ENCODE peak calls at places on chromosomes 13 and 19, in eight cellular contexts. One of them, this sample, is unnamed.

GRCh38 chr19:29515233-29515619 is 10.6 kb upstream of the VSTM2B start:
- DNase-seq in psoas muscle: no peak
- DNase-seq in EL: no peak
- DNase-seq in iris pigment epithelial cell: no peak
- DNase-seq in activated naive CD4-positive, alpha-beta T cell treated with anti-CD3 and anti-CD28 coated beads, Interleukin-2, amount 50 U/mL, for 72 hours: no peak
- DNase-seq in CD8-positive, alpha-beta T cell: no peak
- DNase-seq in activated T-helper 9 cell treated with anti-CD3 and anti-CD28 coated beads, Interleukin-2, amount 50 U/mL, for 16 hours: no peak
- DNase-seq in IMR-90: no peak
- DNase-seq in this sample: no peak

GRCh38 chr19:46350029-46350757 is 3.3 kb downstream of the PPP5C start:
- DNase-seq in psoas muscle: no peak
- DNase-seq in EL: no peak
- DNase-seq in iris pigment epithelial cell: no peak
- DNase-seq in activated naive CD4-positive, alpha-beta T cell treated with anti-CD3 and anti-CD28 coated beads, Interleukin-2, amount 50 U/mL, for 72 hours: no peak
- DNase-seq in CD8-positive, alpha-beta T cell: no peak
- DNase-seq in activated T-helper 9 cell treated with anti-CD3 and anti-CD28 coated beads, Interleukin-2, amount 50 U/mL, for 16 hours: no peak
- DNase-seq in IMR-90: no peak
- DNase-seq in this sample: no peak

GRCh38 chr13:34733720-34734119 is 208.3 kb upstream of the NBEA start:
- DNase-seq in psoas muscle: no peak
- DNase-seq in EL: peak; percentile 8
- DNase-seq in iris pigment epithelial cell: peak; percentile 29
- DNase-seq in activated naive CD4-positive, alpha-beta T cell treated with anti-CD3 and anti-CD28 coated beads, Interleukin-2, amount 50 U/mL, for 72 hours: no peak
- DNase-seq in CD8-positive, alpha-beta T cell: no peak
- DNase-seq in activated T-helper 9 cell treated with anti-CD3 and anti-CD28 coated beads, Interleukin-2, amount 50 U/mL, for 16 hours: no peak
- DNase-seq in IMR-90: no peak
- DNase-seq in this sample: no peak

GRCh38 chr13:79404985-79405384 is 1.1 kb downstream of the RBM26 start:
- DNase-seq in psoas muscle: no peak
- DNase-seq in EL: no peak
- DNase-seq in iris pigment epithelial cell: no peak
- DNase-seq in activated naive CD4-positive, alpha-beta T cell treated with anti-CD3 and anti-CD28 coated beads, Interleukin-2, amount 50 U/mL, for 72 hours: no peak
- DNase-seq in CD8-positive, alpha-beta T cell: no peak
- DNase-seq in activated T-helper 9 cell treated with anti-CD3 and anti-CD28 coated beads, Interleukin-2, amount 50 U/mL, for 16 hours: no peak
- DNase-seq in IMR-90: no peak
- DNase-seq in this sample: no peak

GRCh38 chr13:24274452-24274971 is 34.9 kb upstream of the C1QTNF9 start:
- DNase-seq in psoas muscle: no peak
- DNase-seq in EL: no peak
- DNase-seq in iris pigment epithelial cell: no peak
- DNase-seq in activated naive CD4-positive, alpha-beta T cell treated with anti-CD3 and anti-CD28 coated beads, Interleukin-2, amount 50 U/mL, for 72 hours: peak; percentile 86
- DNase-seq in CD8-positive, alpha-beta T cell: no peak
- DNase-seq in activated T-helper 9 cell treated with anti-CD3 and anti-CD28 coated beads, Interleukin-2, amount 50 U/mL, for 16 hours: peak; percentile 50
- DNase-seq in IMR-90: peak; percentile 59
- DNase-seq in this sample: no peak

GRCh38 chr19:16714702-16715294 is 4.8 kb upstream of the NWD1 start:
- DNase-seq in psoas muscle: peak; percentile 34
- DNase-seq in EL: peak; percentile 47
- DNase-seq in iris pigment epithelial cell: peak; percentile 26
- DNase-seq in activated naive CD4-positive, alpha-beta T cell treated with anti-CD3 and anti-CD28 coated beads, Interleukin-2, amount 50 U/mL, for 72 hours: no peak
- DNase-seq in CD8-positive, alpha-beta T cell: no peak
- DNase-seq in activated T-helper 9 cell treated with anti-CD3 and anti-CD28 coated beads, Interleukin-2, amount 50 U/mL, for 16 hours: no peak
- DNase-seq in IMR-90: peak; percentile 24
- DNase-seq in this sample: peak; percentile 26

GRCh38 chr13:31697290-31697689 is 42.0 kb upstream of the RXFP2 start:
- DNase-seq in psoas muscle: no peak
- DNase-seq in EL: peak; percentile 60
- DNase-seq in iris pigment epithelial cell: peak; percentile 7
- DNase-seq in activated naive CD4-positive, alpha-beta T cell treated with anti-CD3 and anti-CD28 coated beads, Interleukin-2, amount 50 U/mL, for 72 hours: no peak
- DNase-seq in CD8-positive, alpha-beta T cell: no peak
- DNase-seq in activated T-helper 9 cell treated with anti-CD3 and anti-CD28 coated beads, Interleukin-2, amount 50 U/mL, for 16 hours: no peak
- DNase-seq in IMR-90: no peak
- DNase-seq in this sample: peak; percentile 67

GRCh38 chr13:50069255-50069654 is 54.0 kb downstream of the KCNRG start:
- DNase-seq in psoas muscle: no peak
- DNase-seq in EL: no peak
- DNase-seq in iris pigment epithelial cell: peak; percentile 62
- DNase-seq in activated naive CD4-positive, alpha-beta T cell treated with anti-CD3 and anti-CD28 coated beads, Interleukin-2, amount 50 U/mL, for 72 hours: no peak
- DNase-seq in CD8-positive, alpha-beta T cell: no peak
- DNase-seq in activated T-helper 9 cell treated with anti-CD3 and anti-CD28 coated beads, Interleukin-2, amount 50 U/mL, for 16 hours: no peak
- DNase-seq in IMR-90: peak; percentile 52
- DNase-seq in this sample: no peak

GRCh38 chr19:57583521-57584416 is at the start of gene ZIK1:
- DNase-seq in psoas muscle: peak; percentile 86
- DNase-seq in EL: peak; percentile 93
- DNase-seq in iris pigment epithelial cell: peak; percentile 91
- DNase-seq in activated naive CD4-positive, alpha-beta T cell treated with anti-CD3 and anti-CD28 coated beads, Interleukin-2, amount 50 U/mL, for 72 hours: peak; percentile 80
- DNase-seq in CD8-positive, alpha-beta T cell: peak; percentile 75
- DNase-seq in activated T-helper 9 cell treated with anti-CD3 and anti-CD28 coated beads, Interleukin-2, amount 50 U/mL, for 16 hours: peak; percentile 70
- DNase-seq in IMR-90: peak; percentile 92
- DNase-seq in this sample: peak; percentile 95

GRCh38 chr19:35265126-35265995 is 3.4 kb upstream of the USF2 start:
- DNase-seq in psoas muscle: no peak
- DNase-seq in EL: no peak
- DNase-seq in iris pigment epithelial cell: no peak
- DNase-seq in activated naive CD4-positive, alpha-beta T cell treated with anti-CD3 and anti-CD28 coated beads, Interleukin-2, amount 50 U/mL, for 72 hours: peak; percentile 53
- DNase-seq in CD8-positive, alpha-beta T cell: no peak
- DNase-seq in activated T-helper 9 cell treated with anti-CD3 and anti-CD28 coated beads, Interleukin-2, amount 50 U/mL, for 16 hours: no peak
- DNase-seq in IMR-90: no peak
- DNase-seq in this sample: peak; percentile 28

GRCh38 chr19:18435185-18435841 is 2.6 kb downstream of the ISYNA1 start:
- DNase-seq in psoas muscle: no peak
- DNase-seq in EL: no peak
- DNase-seq in iris pigment epithelial cell: no peak
- DNase-seq in activated naive CD4-positive, alpha-beta T cell treated with anti-CD3 and anti-CD28 coated beads, Interleukin-2, amount 50 U/mL, for 72 hours: no peak
- DNase-seq in CD8-positive, alpha-beta T cell: no peak
- DNase-seq in activated T-helper 9 cell treated with anti-CD3 and anti-CD28 coated beads, Interleukin-2, amount 50 U/mL, for 16 hours: no peak
- DNase-seq in IMR-90: no peak
- DNase-seq in this sample: no peak

GRCh38 chr19:38182536-38183210 is 41.3 kb downstream of the DPF1 start:
- DNase-seq in psoas muscle: no peak
- DNase-seq in EL: no peak
- DNase-seq in iris pigment epithelial cell: no peak
- DNase-seq in activated naive CD4-positive, alpha-beta T cell treated with anti-CD3 and anti-CD28 coated beads, Interleukin-2, amount 50 U/mL, for 72 hours: no peak
- DNase-seq in CD8-positive, alpha-beta T cell: no peak
- DNase-seq in activated T-helper 9 cell treated with anti-CD3 and anti-CD28 coated beads, Interleukin-2, amount 50 U/mL, for 16 hours: no peak
- DNase-seq in IMR-90: no peak
- DNase-seq in this sample: no peak

GRCh38 chr19:16400911-16401675 is 70.7 kb downstream of the EPS15L1 start:
- DNase-seq in psoas muscle: peak; percentile 67
- DNase-seq in EL: no peak
- DNase-seq in iris pigment epithelial cell: no peak
- DNase-seq in activated naive CD4-positive, alpha-beta T cell treated with anti-CD3 and anti-CD28 coated beads, Interleukin-2, amount 50 U/mL, for 72 hours: no peak
- DNase-seq in CD8-positive, alpha-beta T cell: no peak
- DNase-seq in activated T-helper 9 cell treated with anti-CD3 and anti-CD28 coated beads, Interleukin-2, amount 50 U/mL, for 16 hours: no peak
- DNase-seq in IMR-90: peak; percentile 4
- DNase-seq in this sample: no peak

GRCh38 chr19:15098505-15098904 is 8.7 kb upstream of the SYDE1 start:
- DNase-seq in psoas muscle: no peak
- DNase-seq in EL: no peak
- DNase-seq in iris pigment epithelial cell: no peak
- DNase-seq in activated naive CD4-positive, alpha-beta T cell treated with anti-CD3 and anti-CD28 coated beads, Interleukin-2, amount 50 U/mL, for 72 hours: no peak
- DNase-seq in CD8-positive, alpha-beta T cell: no peak
- DNase-seq in activated T-helper 9 cell treated with anti-CD3 and anti-CD28 coated beads, Interleukin-2, amount 50 U/mL, for 16 hours: no peak
- DNase-seq in IMR-90: no peak
- DNase-seq in this sample: no peak

GRCh38 chr19:45217193-45217956 is 27.8 kb downstream of the EXOC3L2 start:
- DNase-seq in psoas muscle: no peak
- DNase-seq in EL: no peak
- DNase-seq in iris pigment epithelial cell: no peak
- DNase-seq in activated naive CD4-positive, alpha-beta T cell treated with anti-CD3 and anti-CD28 coated beads, Interleukin-2, amount 50 U/mL, for 72 hours: no peak
- DNase-seq in CD8-positive, alpha-beta T cell: no peak
- DNase-seq in activated T-helper 9 cell treated with anti-CD3 and anti-CD28 coated beads, Interleukin-2, amount 50 U/mL, for 16 hours: no peak
- DNase-seq in IMR-90: no peak
- DNase-seq in this sample: no peak

GRCh38 chr19:37511821-37512220 is 5.1 kb downstream of the ZNF793 start:
- DNase-seq in psoas muscle: no peak
- DNase-seq in EL: no peak
- DNase-seq in iris pigment epithelial cell: no peak
- DNase-seq in activated naive CD4-positive, alpha-beta T cell treated with anti-CD3 and anti-CD28 coated beads, Interleukin-2, amount 50 U/mL, for 72 hours: no peak
- DNase-seq in CD8-positive, alpha-beta T cell: no peak
- DNase-seq in activated T-helper 9 cell treated with anti-CD3 and anti-CD28 coated beads, Interleukin-2, amount 50 U/mL, for 16 hours: no peak
- DNase-seq in IMR-90: no peak
- DNase-seq in this sample: no peak

GRCh38 chr19:19613456-19613855 is 5.0 kb downstream of the PBX4 start:
- DNase-seq in psoas muscle: no peak
- DNase-seq in EL: peak; percentile 48
- DNase-seq in iris pigment epithelial cell: no peak
- DNase-seq in activated naive CD4-positive, alpha-beta T cell treated with anti-CD3 and anti-CD28 coated beads, Interleukin-2, amount 50 U/mL, for 72 hours: no peak
- DNase-seq in CD8-positive, alpha-beta T cell: no peak
- DNase-seq in activated T-helper 9 cell treated with anti-CD3 and anti-CD28 coated beads, Interleukin-2, amount 50 U/mL, for 16 hours: no peak
- DNase-seq in IMR-90: no peak
- DNase-seq in this sample: peak; percentile 73

GRCh38 chr19:28292822-28293500 is 920.0 kb downstream of the UQCRFS1 start:
- DNase-seq in psoas muscle: no peak
- DNase-seq in EL: no peak
- DNase-seq in iris pigment epithelial cell: no peak
- DNase-seq in activated naive CD4-positive, alpha-beta T cell treated with anti-CD3 and anti-CD28 coated beads, Interleukin-2, amount 50 U/mL, for 72 hours: no peak
- DNase-seq in CD8-positive, alpha-beta T cell: no peak
- DNase-seq in activated T-helper 9 cell treated with anti-CD3 and anti-CD28 coated beads, Interleukin-2, amount 50 U/mL, for 16 hours: no peak
- DNase-seq in IMR-90: no peak
- DNase-seq in this sample: peak; percentile 68

GRCh38 chr13:98509271-98510155 is 67.4 kb downstream of the STK24 start:
- DNase-seq in psoas muscle: peak; percentile 60
- DNase-seq in EL: peak; percentile 92
- DNase-seq in iris pigment epithelial cell: peak; percentile 91
- DNase-seq in activated naive CD4-positive, alpha-beta T cell treated with anti-CD3 and anti-CD28 coated beads, Interleukin-2, amount 50 U/mL, for 72 hours: no peak
- DNase-seq in CD8-positive, alpha-beta T cell: no peak
- DNase-seq in activated T-helper 9 cell treated with anti-CD3 and anti-CD28 coated beads, Interleukin-2, amount 50 U/mL, for 16 hours: no peak
- DNase-seq in IMR-90: peak; percentile 92
- DNase-seq in this sample: peak; percentile 92

GRCh38 chr13:25232937-25233515 is 54.3 kb downstream of the MTMR6 start:
- DNase-seq in psoas muscle: no peak
- DNase-seq in EL: peak; percentile 35
- DNase-seq in iris pigment epithelial cell: peak; percentile 29
- DNase-seq in activated naive CD4-positive, alpha-beta T cell treated with anti-CD3 and anti-CD28 coated beads, Interleukin-2, amount 50 U/mL, for 72 hours: no peak
- DNase-seq in CD8-positive, alpha-beta T cell: no peak
- DNase-seq in activated T-helper 9 cell treated with anti-CD3 and anti-CD28 coated beads, Interleukin-2, amount 50 U/mL, for 16 hours: no peak
- DNase-seq in IMR-90: peak; percentile 21
- DNase-seq in this sample: peak; percentile 49

GRCh38 chr13:26075498-26075897 is 23.7 kb upstream of the SHISA2 start:
- DNase-seq in psoas muscle: no peak
- DNase-seq in EL: peak; percentile 4
- DNase-seq in iris pigment epithelial cell: no peak
- DNase-seq in activated naive CD4-positive, alpha-beta T cell treated with anti-CD3 and anti-CD28 coated beads, Interleukin-2, amount 50 U/mL, for 72 hours: no peak
- DNase-seq in CD8-positive, alpha-beta T cell: no peak
- DNase-seq in activated T-helper 9 cell treated with anti-CD3 and anti-CD28 coated beads, Interleukin-2, amount 50 U/mL, for 16 hours: no peak
- DNase-seq in IMR-90: no peak
- DNase-seq in this sample: peak; percentile 25

GRCh38 chr19:43633520-43633919 is 6.1 kb downstream of the CADM4 start:
- DNase-seq in psoas muscle: no peak
- DNase-seq in EL: no peak
- DNase-seq in iris pigment epithelial cell: no peak
- DNase-seq in activated naive CD4-positive, alpha-beta T cell treated with anti-CD3 and anti-CD28 coated beads, Interleukin-2, amount 50 U/mL, for 72 hours: no peak
- DNase-seq in CD8-positive, alpha-beta T cell: no peak
- DNase-seq in activated T-helper 9 cell treated with anti-CD3 and anti-CD28 coated beads, Interleukin-2, amount 50 U/mL, for 16 hours: no peak
- DNase-seq in IMR-90: no peak
- DNase-seq in this sample: no peak

GRCh38 chr19:8421484-8422461 is 8.7 kb downstream of the MARCHF2 start:
- DNase-seq in psoas muscle: no peak
- DNase-seq in EL: no peak
- DNase-seq in iris pigment epithelial cell: no peak
- DNase-seq in activated naive CD4-positive, alpha-beta T cell treated with anti-CD3 and anti-CD28 coated beads, Interleukin-2, amount 50 U/mL, for 72 hours: no peak
- DNase-seq in CD8-positive, alpha-beta T cell: no peak
- DNase-seq in activated T-helper 9 cell treated with anti-CD3 and anti-CD28 coated beads, Interleukin-2, amount 50 U/mL, for 16 hours: no peak
- DNase-seq in IMR-90: no peak
- DNase-seq in this sample: no peak

GRCh38 chr13:48590141-48590863 is 57.4 kb upstream of the RCBTB2 start:
- DNase-seq in psoas muscle: no peak
- DNase-seq in EL: no peak
- DNase-seq in iris pigment epithelial cell: no peak
- DNase-seq in activated naive CD4-positive, alpha-beta T cell treated with anti-CD3 and anti-CD28 coated beads, Interleukin-2, amount 50 U/mL, for 72 hours: no peak
- DNase-seq in CD8-positive, alpha-beta T cell: no peak
- DNase-seq in activated T-helper 9 cell treated with anti-CD3 and anti-CD28 coated beads, Interleukin-2, amount 50 U/mL, for 16 hours: no peak
- DNase-seq in IMR-90: no peak
- DNase-seq in this sample: no peak

GRCh38 chr19:40403262-40403984 is 9.8 kb downstream of the PRX start:
- DNase-seq in psoas muscle: peak; percentile 92
- DNase-seq in EL: peak; percentile 92
- DNase-seq in iris pigment epithelial cell: peak; percentile 91
- DNase-seq in activated naive CD4-positive, alpha-beta T cell treated with anti-CD3 and anti-CD28 coated beads, Interleukin-2, amount 50 U/mL, for 72 hours: peak; percentile 87
- DNase-seq in CD8-positive, alpha-beta T cell: peak; percentile 56
- DNase-seq in activated T-helper 9 cell treated with anti-CD3 and anti-CD28 coated beads, Interleukin-2, amount 50 U/mL, for 16 hours: peak; percentile 65
- DNase-seq in IMR-90: peak; percentile 84
- DNase-seq in this sample: peak; percentile 88

This sample was measured in RPMI7951.